ENCODE peak calls at places on chromosome 10, in six cellular contexts. N is adrenal gland, W is GM13976, Y is fibroblast of villous mesenchyme, Z is cardiac muscle cell, D is brain microvascular endothelial cell. X is an unnamed sample.

GRCh38 chr10:117431160-117431559 is 55.9 kb upstream of the PDZD8 start:
- DNase-seq in N (no peak), W (no peak), Y (peak; percentile 64), Z (no peak), D (no peak), X (no peak)

GRCh38 chr10:91097313-91097712 is 123.2 kb upstream of the PCGF5 start:
- DNase-seq in N (no peak), W (no peak), Y (no peak), Z (no peak), D (no peak), X (no peak)

GRCh38 chr10:452512-453504 is 236.7 kb downstream of the DIP2C start:
- DNase-seq in N (no peak), W (no peak), Y (no peak), Z (no peak), D (no peak), X (no peak)

GRCh38 chr10:125444790-125445189 is 238.2 kb downstream of the TEX36 start:
- DNase-seq in N (no peak), W (no peak), Y (no peak), Z (no peak), D (no peak), X (no peak)

GRCh38 chr10:4372601-4373000 is 453.4 kb upstream of the AKR1E2 start:
- DNase-seq in N (no peak), W (no peak), Y (peak; percentile 99), Z (peak; percentile 99), D (peak; percentile 95), X (no peak)

GRCh38 chr10:130662775-130663174 is 526.6 kb downstream of the GLRX3 start:
- DNase-seq in N (no peak), W (no peak), Y (no peak), Z (no peak), D (no peak), X (no peak)

GRCh38 chr10:29576681-29577080 is 58.1 kb downstream of the SVIL start:
- DNase-seq in N (no peak), W (no peak), Y (no peak), Z (no peak), D (peak; percentile 63), X (no peak)

GRCh38 chr10:71805776-71806705 is 32.7 kb upstream of the VSIR start:
- DNase-seq in N (no peak), W (no peak), Y (peak; percentile 21), Z (peak; percentile 53), D (peak; percentile 16), X (peak; percentile 38)

GRCh38 chr10:70617798-70618568 is 15.4 kb upstream of the PRF1 start:
- DNase-seq in N (no peak), W (no peak), Y (peak; percentile 31), Z (peak; percentile 39), D (peak; percentile 25), X (no peak)

GRCh38 chr10:10489086-10489485 is 528.6 kb upstream of the CELF2 start:
- DNase-seq in N (no peak), W (no peak), Y (no peak), Z (peak; percentile 55), D (no peak), X (no peak)

GRCh38 chr10:99560277-99561126 is 27.8 kb downstream of the NKX2-3 start:
- DNase-seq in N (peak; percentile 58), W (peak; percentile 50), Y (peak; percentile 58), Z (peak; percentile 69), D (peak; percentile 12), X (peak; percentile 76)

GRCh38 chr10:73837072-73837471 is 25.7 kb upstream of the NDST2 start:
- DNase-seq in N (no peak), W (no peak), Y (peak; percentile 20), Z (peak; percentile 66), D (peak; percentile 28), X (no peak)

GRCh38 chr10:70084189-70084588 is 31.5 kb downstream of the MACROH2A2 start:
- DNase-seq in N (no peak), W (no peak), Y (no peak), Z (peak; percentile 5), D (no peak), X (no peak)

GRCh38 chr10:90484518-90484917 is 373.3 kb downstream of the HTR7 start:
- DNase-seq in N (no peak), W (no peak), Y (no peak), Z (no peak), D (peak; percentile 7), X (no peak)

GRCh38 chr10:79024296-79024695 is 44.5 kb upstream of the ZMIZ1 start:
- DNase-seq in N (no peak), W (no peak), Y (no peak), Z (no peak), D (no peak), X (no peak)

GRCh38 chr10:79026806-79027146 is 42.0 kb upstream of the ZMIZ1 start:
- DNase-seq in N (no peak), W (no peak), Y (no peak), Z (no peak), D (no peak), X (no peak)

GRCh38 chr10:79024716-79025112 is 44.1 kb upstream of the ZMIZ1 start:
- DNase-seq in N (no peak), W (no peak), Y (no peak), Z (no peak), D (no peak), X (peak; percentile 15)

GRCh38 chr10:79026341-79026761 is 42.4 kb upstream of the ZMIZ1 start:
- DNase-seq in N (no peak), W (no peak), Y (no peak), Z (no peak), D (no peak), X (no peak)

GRCh38 chr10:79025113-79025832 is 43.5 kb upstream of the ZMIZ1 start:
- DNase-seq in N (no peak), W (no peak), Y (no peak), Z (no peak), D (no peak), X (peak; percentile 30)
- TF ChIP-seq CTCF in N (no peak), W (no peak), Y (no peak), Z (no peak), D (no peak), X (no peak)

DNA sequence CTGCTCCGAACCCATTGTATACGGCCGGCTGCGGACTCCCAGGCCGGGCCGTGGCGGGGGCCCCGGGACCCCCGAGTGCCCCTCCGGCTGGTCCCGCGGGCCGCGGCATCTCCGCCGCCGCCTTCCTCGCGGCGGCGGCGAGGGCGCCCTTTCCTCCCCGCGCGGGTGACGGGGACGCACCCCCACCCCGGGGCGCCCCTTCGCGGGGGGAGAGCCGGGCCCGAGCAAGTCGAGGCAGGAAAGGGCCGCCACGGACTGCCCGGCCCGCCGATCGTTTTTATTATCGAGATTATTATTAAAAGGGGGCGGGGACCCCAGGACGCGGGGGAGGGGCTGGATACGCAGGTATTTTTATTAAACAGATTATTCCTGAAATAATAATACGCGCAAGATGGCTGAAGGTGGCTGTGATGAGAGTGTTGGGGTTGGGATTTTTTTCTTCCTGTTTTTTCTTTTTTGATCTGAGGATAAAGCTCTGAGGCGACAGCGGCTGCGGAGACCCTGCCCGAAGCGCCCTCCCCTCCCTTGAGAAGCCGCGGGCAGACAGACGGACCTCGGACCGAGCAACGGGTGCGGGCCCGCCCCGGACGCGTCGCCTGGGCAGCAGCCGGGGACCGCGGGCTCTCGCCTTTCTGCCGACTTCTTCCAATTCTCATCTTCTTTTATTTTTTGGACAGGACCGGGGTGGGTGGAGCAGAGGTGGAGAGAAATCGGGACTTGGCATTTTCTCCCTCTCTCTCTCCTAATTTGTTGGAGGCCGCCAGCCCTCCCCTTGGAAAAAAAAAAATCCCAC is 1.5 kb upstream of the TRIM8 start:
- DNase-seq in N (peak; percentile 68), W (no peak), Y (peak; percentile 71), Z (peak; percentile 48), D (peak; percentile 56), X (peak; percentile 47)
- TF ChIP-seq CTCF in N (no peak), W (no peak), Y (no peak), Z (no peak), D (no peak), X (no peak)

GRCh38 chr10:13475124-13475523 is 53.7 kb downstream of the BEND7 start:
- DNase-seq in N (no peak), W (no peak), Y (no peak), Z (no peak), D (no peak), X (no peak)

GRCh38 chr10:13472359-13472758 is 56.5 kb downstream of the BEND7 start:
- DNase-seq in N (no peak), W (no peak), Y (no peak), Z (no peak), D (no peak), X (no peak)

GRCh38 chr10:13473986-13474385 is 54.8 kb downstream of the BEND7 start:
- DNase-seq in N (no peak), W (no peak), Y (no peak), Z (no peak), D (no peak), X (no peak)

GRCh38 chr10:13470270-13470669 is 58.5 kb downstream of the BEND7 start:
- DNase-seq in N (no peak), W (no peak), Y (peak; percentile 3), Z (peak; percentile 4), D (no peak), X (no peak)
- TF ChIP-seq CTCF in N (no peak), W (no peak), Y (peak; percentile 22), Z (no peak), D (peak; percentile 16), X (no peak)

GRCh38 chr10:84845628-84846261 is 517.4 kb downstream of the CCSER2 start:
- DNase-seq in N (no peak), W (no peak), Y (no peak), Z (no peak), D (no peak), X (no peak)
- TF ChIP-seq CTCF in N (no peak), W (no peak), Y (no peak), Z (no peak), D (peak; percentile 50), X (peak; percentile 44)

X was measured in nephron progenitor cell.